ENCODE peak calls at places on chromosomes 2 and 18, in six cellular contexts. M, C, F, A, E and J are unnamed samples.

GRCh38 chr18:43970656-43971055 is 693.4 kb upstream of the SYT4 start:
- DNase-seq in E (no peak), C (no peak), F (peak), M (no peak), A (no peak), J (peak)

GRCh38 chr2:132037527-132038178 is 124.1 kb downstream of the ANKRD30BL start:
- DNase-seq in E (no peak), F (peak), C (no peak), M (peak), A (peak), J (no peak)

GRCh38 chr18:53380063-53380639 is 844.3 kb downstream of the MBD2 start:
- DNase-seq in M (no peak), E (peak), F (peak), A (peak), C (no peak), J (peak)

GRCh38 chr2:61538920-61539559 is 884 bp upstream of the XPO1 start:
- DNase-seq in A (peak), F (peak), E (peak), C (peak), M (no peak), J (peak)

GRCh38 chr2:41495050-41495449 is 552.8 kb upstream of the PKDCC start:
- DNase-seq in F (no peak), E (no peak), M (no peak), C (no peak), A (no peak), J (no peak)

GRCh38 chr2:21585863-21586262 is 462.1 kb downstream of the TDRD15 start:
- DNase-seq in A (no peak), C (no peak), M (no peak), F (no peak), E (no peak), J (no peak)

GRCh38 chr2:383888-384287 is 96.0 kb upstream of the ALKAL2 start:
- DNase-seq in E (no peak), F (peak), A (peak), M (no peak), C (no peak), J (peak)

GRCh38 chr18:36942264-36942663 is 113.3 kb downstream of the KIAA1328 start:
- DNase-seq in M (peak), A (peak), E (peak), C (no peak), F (peak), J (peak)

GRCh38 chr18:44957440-44957839 is 276.8 kb downstream of the SETBP1 start:
- DNase-seq in M (no peak), A (no peak), F (no peak), C (no peak), E (no peak), J (no peak)

GRCh38 chr18:25230658-25231326 is 121.2 kb downstream of the ZNF521 start:
- DNase-seq in E (peak), M (peak), C (no peak), F (peak), A (peak), J (peak)

GRCh38 chr2:150625300-150625699 is 137.8 kb upstream of the RND3 start:
- DNase-seq in A (no peak), M (peak), C (no peak), E (peak), F (peak), J (peak)

GRCh38 chr2:2840101-2840531 is 509.0 kb upstream of the MYT1L start:
- DNase-seq in M (no peak), E (no peak), C (no peak), A (no peak), F (no peak), J (no peak)

GRCh38 chr18:48539406-48540328 is 836 bp downstream of the CTIF start:
- DNase-seq in A (peak), M (peak), F (peak), C (peak), E (peak), J (peak)

GRCh38 chr2:37219046-37219445 is 12.3 kb downstream of the CEBPZ start:
- DNase-seq in A (peak), E (no peak), M (no peak), C (no peak), F (no peak), J (no peak)

GRCh38 chr18:74230922-74231714 is 60.6 kb downstream of the CYB5A start:
- DNase-seq in A (no peak), E (no peak), C (no peak), M (no peak), F (peak), J (peak)

GRCh38 chr2:132253496-132254305 is 91.9 kb upstream of the ANKRD30BL start:
- DNase-seq in C (no peak), A (no peak), E (no peak), F (no peak), M (no peak), J (no peak)

GRCh38 chr18:75497576-75497975 is 70.1 kb upstream of the SMIM21 start:
- DNase-seq in A (no peak), E (peak), M (no peak), F (no peak), C (no peak), J (no peak)

GRCh38 chr2:46268196-46268595 is 29.0 kb upstream of the EPAS1 start:
- DNase-seq in C (no peak), M (no peak), A (no peak), F (no peak), E (no peak), J (no peak)

GRCh38 chr2:240000671-240001070 is 24.5 kb downstream of the NDUFA10 start:
- DNase-seq in C (no peak), E (no peak), A (no peak), M (no peak), F (no peak), J (no peak)

GRCh38 chr2:240868286-240869108 is at the start of gene AGXT:
- DNase-seq in M (no peak), A (peak), E (peak), C (no peak), F (no peak), J (peak)

GRCh38 chr2:71668326-71669057 is 215.1 kb downstream of the DYSF start:
- DNase-seq in A (no peak), E (no peak), F (no peak), C (no peak), M (no peak), J (no peak)

GRCh38 chr2:213562539-213563180 is 278.4 kb downstream of the SPAG16 start:
- DNase-seq in A (no peak), M (no peak), F (no peak), E (no peak), C (no peak), J (no peak)

GRCh38 chr18:52341617-52342381 is 1.8 kb downstream of the DCC start:
- DNase-seq in M (peak), A (peak), C (no peak), E (no peak), F (no peak), J (no peak)

GRCh38 chr18:59517446-59518171 is 158.5 kb upstream of the LMAN1 start:
- DNase-seq in M (peak), F (no peak), C (no peak), E (peak), A (peak), J (peak)

GRCh38 chr2:30561349-30561748 is 114.3 kb downstream of the LCLAT1 start:
- DNase-seq in C (no peak), E (no peak), F (peak), M (no peak), A (no peak), J (peak)

GRCh38 chr2:28216320-28216719 is 176.3 kb upstream of the FOSL2 start:
- DNase-seq in C (no peak), M (no peak), F (no peak), A (no peak), E (no peak), J (no peak)

GRCh38 chr2:68365087-68365486 is at the start of gene PLEK:
- DNase-seq in A (no peak), M (no peak), E (no peak), C (no peak), F (peak), J (no peak)

GRCh38 chr18:61901334-61901986 is 8.7 kb upstream of the RNF152 start:
- DNase-seq in F (peak), M (peak), E (peak), A (peak), C (peak), J (peak)

GRCh38 chr2:9003366-9003615 is 193 bp downstream of the MBOAT2 start:
- DNase-seq in E (no peak), F (no peak), C (no peak), M (no peak), A (no peak), J (no peak)

GRCh38 chr2:240565267-240566202 is 2.7 kb upstream of the RNPEPL1 start:
- DNase-seq in M (peak), F (peak), C (peak), E (peak), A (peak), J (peak)

GRCh38 chr2:48414980-48415764 is 114.8 kb upstream of the STON1 start:
- DNase-seq in E (no peak), C (no peak), F (no peak), M (peak), A (no peak), J (no peak)

GRCh38 chr2:202717598-202718310 is 83.0 kb downstream of the FAM117B start:
- DNase-seq in A (no peak), F (peak), C (peak), M (no peak), E (no peak), J (peak)

GRCh38 chr2:111954602-111955332 is 56.4 kb downstream of the MERTK start:
- DNase-seq in M (no peak), E (no peak), A (no peak), F (no peak), C (no peak), J (no peak)

GRCh38 chr2:237092920-237093781 is 7.5 kb downstream of the COPS8 start:
- DNase-seq in E (peak), A (peak), C (no peak), F (peak), M (peak), J (peak)